ENCODE peak calls at places on chromosomes 11 and 22, in ten cellular contexts. One of them, this sample, is unnamed.

GRCh38 chr11:8715501-8715900 is 32.9 kb downstream of the RPL27A start:
- DNase-seq in dorsolateral prefrontal cortex: no peak
- DNase-seq in neural crest cell: no peak
- DNase-seq in transverse colon: no peak
- DNase-seq in heart right ventricle: peak
- DNase-seq in breast epithelium: no peak
- DNase-seq in AG10803: no peak
- DNase-seq in cardiac fibroblast: no peak
- DNase-seq in OCI-LY7: no peak
- DNase-seq in right atrium auricular region: peak
- DNase-seq in this sample: no peak

GRCh38 chr11:69360606-69361005 is 66.7 kb downstream of the MYEOV start:
- DNase-seq in transverse colon: no peak
- DNase-seq in AG10803: no peak
- DNase-seq in cardiac fibroblast: no peak
- DNase-seq in heart right ventricle: no peak
- DNase-seq in breast epithelium: no peak
- DNase-seq in OCI-LY7: no peak
- DNase-seq in neural crest cell: no peak
- DNase-seq in dorsolateral prefrontal cortex: no peak
- DNase-seq in right atrium auricular region: peak
- DNase-seq in this sample: no peak

GRCh38 chr11:45934580-45935318 is 12.3 kb downstream of the LARGE2 start:
- DNase-seq in breast epithelium: no peak
- DNase-seq in OCI-LY7: no peak
- DNase-seq in neural crest cell: no peak
- DNase-seq in transverse colon: no peak
- DNase-seq in right atrium auricular region: no peak
- DNase-seq in heart right ventricle: no peak
- DNase-seq in AG10803: no peak
- DNase-seq in cardiac fibroblast: no peak
- DNase-seq in dorsolateral prefrontal cortex: no peak
- DNase-seq in this sample: no peak

GRCh38 chr11:32610926-32611325 is 27.3 kb downstream of the EIF3M start:
- DNase-seq in breast epithelium: no peak
- DNase-seq in OCI-LY7: no peak
- DNase-seq in heart right ventricle: no peak
- DNase-seq in dorsolateral prefrontal cortex: no peak
- DNase-seq in AG10803: peak
- DNase-seq in right atrium auricular region: no peak
- DNase-seq in cardiac fibroblast: no peak
- DNase-seq in neural crest cell: no peak
- DNase-seq in transverse colon: no peak
- DNase-seq in this sample: no peak

GRCh38 chr11:78560826-78561484 is 13.7 kb downstream of the NARS2 start:
- DNase-seq in AG10803: peak
- DNase-seq in right atrium auricular region: no peak
- DNase-seq in transverse colon: no peak
- DNase-seq in cardiac fibroblast: peak
- DNase-seq in dorsolateral prefrontal cortex: no peak
- DNase-seq in OCI-LY7: no peak
- DNase-seq in breast epithelium: no peak
- DNase-seq in heart right ventricle: no peak
- DNase-seq in neural crest cell: no peak
- DNase-seq in this sample: no peak

GRCh38 chr11:86790867-86791849 is 9.2 kb upstream of the PRSS23 start:
- DNase-seq in OCI-LY7: no peak
- DNase-seq in dorsolateral prefrontal cortex: no peak
- DNase-seq in cardiac fibroblast: no peak
- DNase-seq in AG10803: no peak
- DNase-seq in transverse colon: no peak
- DNase-seq in breast epithelium: no peak
- DNase-seq in heart right ventricle: no peak
- DNase-seq in neural crest cell: no peak
- DNase-seq in right atrium auricular region: no peak
- DNase-seq in this sample: no peak

GRCh38 chr22:19543970-19544708 is 19.9 kb upstream of the CLDN5 start:
- DNase-seq in right atrium auricular region: no peak
- DNase-seq in OCI-LY7: no peak
- DNase-seq in dorsolateral prefrontal cortex: no peak
- DNase-seq in cardiac fibroblast: no peak
- DNase-seq in breast epithelium: no peak
- DNase-seq in heart right ventricle: no peak
- DNase-seq in AG10803: no peak
- DNase-seq in neural crest cell: no peak
- DNase-seq in transverse colon: peak
- DNase-seq in this sample: no peak

GRCh38 chr11:57501951-57502350 is 13.6 kb downstream of the SLC43A1 start:
- DNase-seq in cardiac fibroblast: no peak
- DNase-seq in breast epithelium: no peak
- DNase-seq in transverse colon: no peak
- DNase-seq in AG10803: no peak
- DNase-seq in right atrium auricular region: no peak
- DNase-seq in OCI-LY7: no peak
- DNase-seq in heart right ventricle: peak
- DNase-seq in dorsolateral prefrontal cortex: no peak
- DNase-seq in neural crest cell: no peak
- DNase-seq in this sample: no peak

GRCh38 chr11:66311965-66312548 is 4.8 kb downstream of the CD248 start:
- DNase-seq in cardiac fibroblast: peak
- DNase-seq in breast epithelium: peak
- DNase-seq in AG10803: peak
- DNase-seq in dorsolateral prefrontal cortex: peak
- DNase-seq in OCI-LY7: peak
- DNase-seq in right atrium auricular region: peak
- DNase-seq in neural crest cell: peak
- DNase-seq in heart right ventricle: peak
- DNase-seq in transverse colon: peak
- DNase-seq in this sample: peak

GRCh38 chr22:48663297-48663696 is 1164.4 kb downstream of the BRD1 start:
- DNase-seq in neural crest cell: no peak
- DNase-seq in right atrium auricular region: no peak
- DNase-seq in cardiac fibroblast: peak
- DNase-seq in dorsolateral prefrontal cortex: no peak
- DNase-seq in AG10803: no peak
- DNase-seq in transverse colon: no peak
- DNase-seq in breast epithelium: no peak
- DNase-seq in heart right ventricle: no peak
- DNase-seq in OCI-LY7: peak
- DNase-seq in this sample: no peak

GRCh38 chr11:78166832-78167469 is 21.5 kb downstream of the KCTD21 start:
- DNase-seq in AG10803: no peak
- DNase-seq in transverse colon: no peak
- DNase-seq in dorsolateral prefrontal cortex: no peak
- DNase-seq in breast epithelium: no peak
- DNase-seq in neural crest cell: no peak
- DNase-seq in heart right ventricle: no peak
- DNase-seq in OCI-LY7: no peak
- DNase-seq in right atrium auricular region: no peak
- DNase-seq in cardiac fibroblast: no peak
- DNase-seq in this sample: no peak

GRCh38 chr11:22768281-22768680 is 61.3 kb downstream of the SVIP start:
- DNase-seq in dorsolateral prefrontal cortex: no peak
- DNase-seq in AG10803: no peak
- DNase-seq in cardiac fibroblast: no peak
- DNase-seq in breast epithelium: no peak
- DNase-seq in transverse colon: no peak
- DNase-seq in right atrium auricular region: no peak
- DNase-seq in OCI-LY7: no peak
- DNase-seq in neural crest cell: no peak
- DNase-seq in heart right ventricle: no peak
- DNase-seq in this sample: no peak

GRCh38 chr11:93288079-93288478 is 42.5 kb upstream of the DEUP1 start:
- DNase-seq in AG10803: no peak
- DNase-seq in right atrium auricular region: no peak
- DNase-seq in breast epithelium: no peak
- DNase-seq in neural crest cell: no peak
- DNase-seq in dorsolateral prefrontal cortex: no peak
- DNase-seq in OCI-LY7: peak
- DNase-seq in heart right ventricle: no peak
- DNase-seq in cardiac fibroblast: no peak
- DNase-seq in transverse colon: no peak
- DNase-seq in this sample: no peak

GRCh38 chr22:23385301-23386244 is 194.5 kb downstream of the IGLL1 start:
- DNase-seq in transverse colon: peak
- DNase-seq in AG10803: peak
- DNase-seq in heart right ventricle: peak
- DNase-seq in breast epithelium: peak
- DNase-seq in dorsolateral prefrontal cortex: peak
- DNase-seq in right atrium auricular region: peak
- DNase-seq in neural crest cell: peak
- DNase-seq in cardiac fibroblast: peak
- DNase-seq in OCI-LY7: peak
- DNase-seq in this sample: peak

GRCh38 chr11:118581057-118581456 is 8.8 kb downstream of the ARCN1 start:
- DNase-seq in breast epithelium: no peak
- DNase-seq in cardiac fibroblast: no peak
- DNase-seq in AG10803: no peak
- DNase-seq in dorsolateral prefrontal cortex: no peak
- DNase-seq in neural crest cell: no peak
- DNase-seq in heart right ventricle: no peak
- DNase-seq in right atrium auricular region: no peak
- DNase-seq in transverse colon: no peak
- DNase-seq in OCI-LY7: no peak
- DNase-seq in this sample: no peak

GRCh38 chr11:33376331-33377099 is 119.3 kb downstream of the HIPK3 start:
- DNase-seq in right atrium auricular region: no peak
- DNase-seq in OCI-LY7: peak
- DNase-seq in neural crest cell: peak
- DNase-seq in transverse colon: no peak
- DNase-seq in dorsolateral prefrontal cortex: no peak
- DNase-seq in heart right ventricle: peak
- DNase-seq in AG10803: peak
- DNase-seq in breast epithelium: no peak
- DNase-seq in cardiac fibroblast: no peak
- DNase-seq in this sample: no peak

GRCh38 chr22:20771918-20772625 is 1.8 kb upstream of the SERPIND1 start:
- DNase-seq in OCI-LY7: no peak
- DNase-seq in breast epithelium: no peak
- DNase-seq in heart right ventricle: no peak
- DNase-seq in AG10803: no peak
- DNase-seq in right atrium auricular region: no peak
- DNase-seq in transverse colon: no peak
- DNase-seq in neural crest cell: peak
- DNase-seq in cardiac fibroblast: no peak
- DNase-seq in dorsolateral prefrontal cortex: no peak
- DNase-seq in this sample: no peak
- TF ChIP-seq CTCF in OCI-LY7: no peak
- TF ChIP-seq CTCF in breast epithelium: no peak
- TF ChIP-seq CTCF in heart right ventricle: no peak
- TF ChIP-seq CTCF in AG10803: no peak
- TF ChIP-seq CTCF in right atrium auricular region: no peak
- TF ChIP-seq CTCF in transverse colon: no peak
- TF ChIP-seq CTCF in neural crest cell: peak
- TF ChIP-seq CTCF in cardiac fibroblast: peak
- TF ChIP-seq CTCF in dorsolateral prefrontal cortex: no peak
- TF ChIP-seq CTCF in this sample: no peak

GRCh38 chr22:35538801-35539321 is 1.8 kb upstream of the RASD2 start:
- DNase-seq in heart right ventricle: no peak
- DNase-seq in neural crest cell: peak
- DNase-seq in AG10803: no peak
- DNase-seq in right atrium auricular region: no peak
- DNase-seq in dorsolateral prefrontal cortex: no peak
- DNase-seq in breast epithelium: no peak
- DNase-seq in cardiac fibroblast: no peak
- DNase-seq in OCI-LY7: peak
- DNase-seq in transverse colon: peak
- DNase-seq in this sample: no peak
- TF ChIP-seq CTCF in heart right ventricle: peak
- TF ChIP-seq CTCF in neural crest cell: peak
- TF ChIP-seq CTCF in AG10803: peak
- TF ChIP-seq CTCF in right atrium auricular region: no peak
- TF ChIP-seq CTCF in dorsolateral prefrontal cortex: no peak
- TF ChIP-seq CTCF in breast epithelium: peak
- TF ChIP-seq CTCF in cardiac fibroblast: peak
- TF ChIP-seq CTCF in OCI-LY7: peak
- TF ChIP-seq CTCF in transverse colon: peak
- TF ChIP-seq CTCF in this sample: peak

GRCh38 chr22:49996532-49997220 is 15.9 kb downstream of the IL17REL start:
- DNase-seq in AG10803: no peak
- DNase-seq in OCI-LY7: no peak
- DNase-seq in breast epithelium: no peak
- DNase-seq in transverse colon: peak
- DNase-seq in dorsolateral prefrontal cortex: no peak
- DNase-seq in right atrium auricular region: no peak
- DNase-seq in heart right ventricle: no peak
- DNase-seq in cardiac fibroblast: no peak
- DNase-seq in neural crest cell: no peak
- DNase-seq in this sample: no peak
- TF ChIP-seq CTCF in AG10803: no peak
- TF ChIP-seq CTCF in OCI-LY7: no peak
- TF ChIP-seq CTCF in breast epithelium: no peak
- TF ChIP-seq CTCF in transverse colon: no peak
- TF ChIP-seq CTCF in dorsolateral prefrontal cortex: no peak
- TF ChIP-seq CTCF in right atrium auricular region: no peak
- TF ChIP-seq CTCF in heart right ventricle: no peak
- TF ChIP-seq CTCF in cardiac fibroblast: no peak
- TF ChIP-seq CTCF in neural crest cell: no peak
- TF ChIP-seq CTCF in this sample: no peak

DNA sequence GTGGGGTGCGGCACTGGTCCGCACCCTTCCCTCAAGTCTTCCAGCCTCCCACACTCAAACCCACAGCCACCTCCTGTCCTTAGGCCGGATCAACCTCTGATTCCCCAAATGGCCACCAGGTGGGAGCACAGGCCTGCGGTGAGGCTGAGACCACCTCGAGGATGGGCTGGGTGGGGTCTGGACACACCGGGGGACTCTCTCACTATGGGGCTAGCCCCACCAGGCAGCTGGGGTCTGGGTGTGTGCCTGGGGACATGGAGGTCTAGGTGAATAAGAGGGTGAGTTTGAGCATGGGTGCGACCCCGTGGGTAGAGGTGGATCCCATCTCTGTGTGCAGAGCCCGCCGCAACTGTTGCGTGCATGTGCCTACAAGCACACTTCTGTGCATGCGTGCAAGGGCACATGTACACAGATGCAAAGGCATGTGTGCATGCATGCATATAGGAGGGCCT is 32.6 kb downstream of the MYO18B start:
- DNase-seq in OCI-LY7: peak
- DNase-seq in right atrium auricular region: no peak
- DNase-seq in breast epithelium: no peak
- DNase-seq in cardiac fibroblast: no peak
- DNase-seq in transverse colon: no peak
- DNase-seq in AG10803: no peak
- DNase-seq in neural crest cell: peak
- DNase-seq in heart right ventricle: no peak
- DNase-seq in dorsolateral prefrontal cortex: no peak
- DNase-seq in this sample: no peak
- TF ChIP-seq CTCF in OCI-LY7: peak
- TF ChIP-seq CTCF in right atrium auricular region: no peak
- TF ChIP-seq CTCF in breast epithelium: no peak
- TF ChIP-seq CTCF in cardiac fibroblast: peak
- TF ChIP-seq CTCF in transverse colon: peak
- TF ChIP-seq CTCF in AG10803: peak
- TF ChIP-seq CTCF in neural crest cell: peak
- TF ChIP-seq CTCF in heart right ventricle: peak
- TF ChIP-seq CTCF in dorsolateral prefrontal cortex: peak
- TF ChIP-seq CTCF in this sample: no peak

This sample was measured in CD4-positive, alpha-beta T cell.